ENCODE peak calls at places on chromosomes 13 and 19, in nine cellular contexts. W is astrocyte; N is CD4-positive, alpha-beta T cell; S is neural crest cell; R is cardiac fibroblast; Z is glutamatergic neuron; H is prostate gland; Q is ovary; J is fibroblast of lung. Y is an unnamed sample.

GRCh38 chr13:114097893-114098688 is 34.3 kb downstream of the RASA3 start:
- DNase-seq in W (no peak), N (no peak), S (no peak), R (no peak), Z (no peak), H (no peak), Q (peak), J (no peak), Y (no peak)

GRCh38 chr19:33487901-33488817 is 33.4 kb downstream of the PEPD start:
- DNase-seq in W (no peak), N (no peak), S (no peak), R (no peak), Z (peak), H (no peak), Q (no peak), J (no peak), Y (no peak)

GRCh38 chr19:11138659-11139526 is 16.7 kb downstream of the SPC24 start:
- DNase-seq in W (peak), N (no peak), S (no peak), R (peak), Z (peak), H (no peak), Q (peak), J (peak), Y (peak)

GRCh38 chr13:74465279-74465678 is 331.1 kb upstream of the KLF12 start:
- DNase-seq in W (no peak), N (no peak), S (no peak), R (no peak), Z (peak), H (no peak), Q (no peak), J (no peak), Y (no peak)

GRCh38 chr19:7920520-7921301 is 573 bp downstream of the SNAPC2 start:
- DNase-seq in W (peak), N (peak), S (peak), R (peak), Z (peak), H (peak), Q (peak), J (peak), Y (peak)

GRCh38 chr13:25733061-25733491 is 318.7 kb downstream of the SHISA2 start:
- DNase-seq in W (peak), N (no peak), S (no peak), R (no peak), Z (no peak), H (no peak), Q (no peak), J (peak), Y (peak)

GRCh38 chr13:70391678-70392077 is 283.4 kb upstream of the KLHL1 start:
- DNase-seq in W (no peak), N (no peak), S (no peak), R (no peak), Z (no peak), H (peak), Q (no peak), J (no peak), Y (no peak)

GRCh38 chr19:42051166-42052115 is 18.6 kb downstream of the GRIK5 start:
- DNase-seq in W (no peak), N (no peak), S (no peak), R (no peak), Z (no peak), H (no peak), Q (no peak), J (no peak), Y (no peak)

GRCh38 chr13:47188802-47189201 is 291.9 kb upstream of the HTR2A start:
- DNase-seq in W (peak), N (no peak), S (no peak), R (peak), Z (no peak), H (no peak), Q (no peak), J (peak), Y (no peak)

GRCh38 chr19:46902402-46902766 is 41.6 kb downstream of the ARHGAP35 start:
- DNase-seq in W (peak), N (no peak), S (no peak), R (no peak), Z (peak), H (peak), Q (no peak), J (peak), Y (no peak)

GRCh38 chr19:18029617-18030338 is 21.8 kb downstream of the ARRDC2 start:
- DNase-seq in W (no peak), N (no peak), S (no peak), R (peak), Z (no peak), H (no peak), Q (no peak), J (no peak), Y (no peak)

GRCh38 chr13:108987488-108987887 is 358.1 kb downstream of the MYO16 start:
- DNase-seq in W (peak), N (no peak), S (no peak), R (peak), Z (no peak), H (peak), Q (no peak), J (peak), Y (no peak)

GRCh38 chr13:32001392-32001768 is 30.2 kb upstream of the FRY start:
- DNase-seq in W (peak), N (no peak), S (no peak), R (peak), Z (no peak), H (no peak), Q (no peak), J (peak), Y (peak)

GRCh38 chr13:52001120-52001731 is 10.0 kb downstream of the ATP7B start:
- DNase-seq in W (peak), N (peak), S (no peak), R (peak), Z (no peak), H (no peak), Q (no peak), J (peak), Y (no peak)

GRCh38 chr19:30686252-30686762 is 314.1 kb downstream of the ZNF536 start:
- DNase-seq in W (peak), N (no peak), S (no peak), R (peak), Z (no peak), H (no peak), Q (peak), J (peak), Y (no peak)

GRCh38 chr19:19821366-19822147 is at the start of gene ZNF506:
- DNase-seq in W (peak), N (peak), S (peak), R (peak), Z (peak), H (peak), Q (peak), J (peak), Y (peak)

DNA sequence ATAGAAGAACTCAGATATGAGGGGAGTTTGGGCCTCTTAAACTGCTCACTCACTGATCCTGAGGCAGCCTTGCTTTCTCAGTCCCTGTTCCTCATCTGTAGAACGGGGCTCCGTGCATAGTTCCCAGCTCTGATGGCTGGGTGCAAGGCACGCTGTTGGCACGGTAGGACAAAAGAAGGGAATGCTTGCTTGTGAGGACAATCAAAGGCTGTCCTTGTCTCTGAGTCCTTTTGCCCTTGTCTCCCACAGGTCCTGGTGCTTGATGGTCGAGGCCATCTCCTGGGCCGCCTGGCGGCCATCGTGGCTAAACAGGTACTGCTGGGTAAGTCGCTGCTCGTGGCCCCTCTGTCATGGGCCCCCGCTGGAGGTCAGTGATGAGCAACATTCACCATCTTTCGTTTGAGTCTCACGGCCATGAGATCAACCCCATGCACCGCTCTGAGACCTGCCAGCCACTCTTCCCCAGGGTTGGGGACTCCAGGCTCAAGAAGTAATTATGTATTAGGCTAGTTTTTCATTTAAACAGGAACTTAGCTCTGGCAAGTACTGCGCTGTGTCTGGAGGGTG is 2.3 kb downstream of the RPL13A start:
- DNase-seq in W (no peak), N (no peak), S (no peak), R (no peak), Z (no peak), H (no peak), Q (no peak), J (no peak), Y (no peak)
- TF ChIP-seq CTCF in W (no peak), N (no peak), S (no peak), R (no peak), Z (no peak), H (no peak), Q (no peak), J (no peak), Y (no peak)

GRCh38 chr13:46134961-46135522 is 30.2 kb upstream of the CPB2 start:
- DNase-seq in W (peak), N (no peak), S (no peak), R (no peak), Z (no peak), H (peak), Q (no peak), J (peak), Y (no peak)

GRCh38 chr13:46137627-46138026 is 32.8 kb upstream of the CPB2 start:
- DNase-seq in W (no peak), N (no peak), S (no peak), R (no peak), Z (no peak), H (no peak), Q (no peak), J (no peak), Y (no peak)

GRCh38 chr13:46140044-46140443 is 35.2 kb upstream of the CPB2 start:
- DNase-seq in W (no peak), N (no peak), S (no peak), R (no peak), Z (no peak), H (no peak), Q (no peak), J (no peak), Y (no peak)

GRCh38 chr13:46134494-46134893 is 29.7 kb upstream of the CPB2 start:
- DNase-seq in W (no peak), N (no peak), S (no peak), R (no peak), Z (no peak), H (no peak), Q (no peak), J (no peak), Y (no peak)

GRCh38 chr13:46136688-46137087 is 31.9 kb upstream of the CPB2 start:
- DNase-seq in W (no peak), N (no peak), S (no peak), R (no peak), Z (no peak), H (no peak), Q (no peak), J (no peak), Y (no peak)
- TF ChIP-seq CTCF in W (no peak), N (no peak), S (no peak), R (no peak), Z (no peak), H (no peak), Q (no peak), J (no peak), Y (no peak)

DNA sequence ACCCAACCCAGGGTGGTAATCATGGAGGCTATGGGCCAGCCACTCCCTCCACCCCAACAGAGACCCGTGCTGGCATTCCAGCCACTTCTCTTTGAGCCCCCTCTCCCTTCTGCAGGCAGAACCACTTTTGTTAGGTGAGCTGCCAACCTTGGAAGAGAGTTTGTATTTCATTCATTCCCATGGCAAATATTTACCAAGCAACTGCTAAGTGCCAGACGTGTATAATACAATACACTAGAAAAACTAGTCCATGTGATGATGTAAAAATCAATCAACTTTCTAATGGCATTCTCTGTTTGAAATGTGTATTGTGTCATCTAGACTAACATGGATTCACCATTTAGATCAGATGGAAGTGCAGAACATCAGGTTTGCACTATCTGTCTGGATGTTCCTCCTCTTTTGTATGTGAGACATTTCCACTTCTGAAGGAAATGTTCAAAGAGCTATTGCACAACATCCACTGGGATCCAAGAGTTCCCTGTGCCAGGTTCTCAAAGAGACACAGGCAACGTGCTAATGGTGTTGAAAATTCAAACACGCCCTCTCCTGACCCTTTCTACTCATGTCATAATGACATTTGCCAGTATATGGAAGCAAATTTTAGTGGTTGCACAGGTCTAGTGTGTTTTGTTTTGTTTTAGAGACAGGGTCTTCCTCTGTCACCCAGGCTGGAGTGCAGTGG is 5.4 kb downstream of the MLNR start:
- DNase-seq in W (no peak), N (no peak), S (no peak), R (peak), Z (no peak), H (peak), Q (no peak), J (no peak), Y (no peak)
- TF ChIP-seq CTCF in W (no peak), N (no peak), S (no peak), R (no peak), Z (no peak), H (no peak), Q (no peak), J (no peak), Y (no peak)

GRCh38 chr19:14089662-14090508 is 666 bp downstream of the SAMD1 start:
- DNase-seq in W (peak), N (peak), S (peak), R (peak), Z (peak), H (no peak), Q (peak), J (peak), Y (peak)
- TF ChIP-seq CTCF in W (no peak), N (no peak), S (no peak), R (no peak), Z (no peak), H (no peak), Q (no peak), J (no peak), Y (no peak)

DNA sequence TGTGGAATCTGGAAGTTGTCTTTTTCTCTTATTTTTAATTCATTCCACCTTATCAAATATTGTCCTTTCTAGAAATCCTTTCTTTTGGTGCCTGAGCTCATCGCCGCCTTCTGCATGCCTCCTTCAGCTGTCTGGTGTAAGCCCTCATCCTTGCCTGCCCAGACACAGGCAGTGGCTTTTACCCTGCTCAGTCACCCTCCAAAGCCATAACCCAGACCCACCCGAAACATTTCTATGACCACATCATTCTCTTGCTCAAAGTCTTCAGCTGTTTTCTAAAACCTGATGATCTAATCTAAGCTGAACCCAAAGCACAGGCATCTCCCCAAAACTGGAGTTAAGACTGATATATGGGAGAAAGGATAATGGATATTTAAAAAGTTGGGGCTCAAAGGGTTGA is 753.7 kb upstream of the SGCG start:
- DNase-seq in W (no peak), N (no peak), S (no peak), R (no peak), Z (no peak), H (no peak), Q (no peak), J (no peak), Y (no peak)
- TF ChIP-seq CTCF in W (no peak), N (no peak), S (no peak), R (no peak), Z (no peak), H (no peak), Q (no peak), J (no peak), Y (no peak)

GRCh38 chr13:23567792-23568480 is 2.3 kb upstream of the TNFRSF19 start:
- DNase-seq in W (no peak), N (no peak), S (peak), R (no peak), Z (peak), H (no peak), Q (no peak), J (peak), Y (peak)
- TF ChIP-seq CTCF in W (peak), N (no peak), S (peak), R (no peak), Z (no peak), H (no peak), Q (no peak), J (no peak), Y (peak)